ENCODE peak calls at places on chromosome 22, in ten cellular contexts. D is transverse colon, J is SK-N-SH, L is HepG2, F is upper lobe of left lung, Q is sigmoid colon, I is K562, R is esophagus muscularis mucosa, V is suprapubic skin, X is H1. C is an unnamed sample.

GRCh38 chr22:40213478-40213877 is 35.8 kb downstream of the TNRC6B start:
- DNase-seq in I (no peak), R (no peak), V (no peak), F (no peak), X (no peak), J (peak), D (no peak), L (no peak), Q (no peak), C (no peak)

GRCh38 chr22:49754674-49755590 is 72.7 kb downstream of the BRD1 start:
- DNase-seq in Q (peak), J (peak), I (no peak), V (no peak), R (peak), L (no peak), X (no peak), F (peak), D (no peak), C (peak)

GRCh38 chr22:50293441-50294318 is 13.8 kb downstream of the PLXNB2 start:
- DNase-seq in Q (no peak), X (no peak), I (no peak), J (peak), F (peak), V (no peak), D (peak), L (peak), R (no peak), C (peak)

GRCh38 chr22:46660604-46661201 is 40.5 kb downstream of the GRAMD4 start:
- DNase-seq in L (peak), X (no peak), F (no peak), J (peak), R (no peak), Q (no peak), I (no peak), V (no peak), D (peak), C (peak)

GRCh38 chr22:25953919-25954318 is 211.9 kb downstream of the MYO18B start:
- DNase-seq in Q (no peak), V (no peak), I (no peak), D (no peak), X (no peak), J (no peak), L (peak), F (no peak), R (no peak), C (no peak)

GRCh38 chr22:22798716-22799115 is 88.9 kb upstream of the IGLL5 start:
- DNase-seq in L (no peak), I (no peak), X (no peak), R (peak), Q (no peak), V (no peak), D (no peak), J (no peak), F (no peak), C (no peak)

GRCh38 chr22:40727607-40728325 is 48.5 kb downstream of the MCHR1 start:
- DNase-seq in D (no peak), R (no peak), J (no peak), L (no peak), Q (no peak), V (no peak), I (no peak), X (no peak), F (no peak), C (no peak)

GRCh38 chr22:40107756-40108437 is 69.8 kb upstream of the TNRC6B start:
- DNase-seq in J (no peak), Q (no peak), L (no peak), X (no peak), F (peak), V (no peak), D (peak), R (no peak), I (no peak), C (peak)

GRCh38 chr22:49768961-49769690 is 58.5 kb downstream of the BRD1 start:
- DNase-seq in R (no peak), X (no peak), L (no peak), Q (peak), J (peak), V (peak), F (no peak), D (peak), I (no peak), C (no peak)

GRCh38 chr22:38982008-38982927 is at the start of gene APOBEC3B:
- DNase-seq in V (peak), I (peak), L (peak), D (peak), F (no peak), X (no peak), J (no peak), R (peak), Q (peak), C (peak)

GRCh38 chr22:30970356-30970746 is 1.3 kb downstream of the TUG1 start:
- DNase-seq in R (no peak), J (no peak), L (no peak), V (no peak), D (no peak), F (no peak), I (no peak), Q (no peak), X (no peak), C (no peak)

GRCh38 chr22:39690901-39691620 is 120.5 kb downstream of the CACNA1I start:
- DNase-seq in R (no peak), L (no peak), X (no peak), Q (no peak), I (peak), V (no peak), D (no peak), F (no peak), J (peak), C (no peak)

GRCh38 chr22:39808087-39808486 is 85.5 kb downstream of the ENTHD1 start:
- DNase-seq in V (no peak), F (no peak), R (no peak), L (peak), Q (no peak), I (no peak), D (peak), X (no peak), J (peak), C (no peak)

GRCh38 chr22:41177626-41178424 is 27.3 kb upstream of the L3MBTL2 start:
- DNase-seq in F (no peak), Q (no peak), R (no peak), I (no peak), J (no peak), V (no peak), D (no peak), X (no peak), L (no peak), C (no peak)

GRCh38 chr22:44408227-44409192 is 89.5 kb downstream of the RTL6 start:
- DNase-seq in Q (peak), J (no peak), R (no peak), F (no peak), V (no peak), I (no peak), L (no peak), X (no peak), D (no peak), C (no peak)

GRCh38 chr22:47175151-47175760 is 412.8 kb downstream of the TBC1D22A start:
- DNase-seq in L (no peak), R (no peak), Q (peak), X (no peak), V (peak), I (no peak), F (peak), J (no peak), D (peak), C (no peak)

GRCh38 chr22:49541451-49542230 is 286.0 kb downstream of the BRD1 start:
- DNase-seq in V (peak), I (no peak), R (no peak), F (peak), D (no peak), Q (peak), X (no peak), J (no peak), L (no peak), C (no peak)

GRCh38 chr22:30944986-30945385 is 23.6 kb downstream of the MORC2 start:
- DNase-seq in V (no peak), X (no peak), Q (no peak), R (no peak), D (no peak), J (no peak), F (no peak), I (no peak), L (no peak), C (no peak)

GRCh38 chr22:40414306-40414705 is 43.9 kb downstream of the SGSM3 start:
- DNase-seq in Q (no peak), I (no peak), F (no peak), L (no peak), X (no peak), D (no peak), J (no peak), V (no peak), R (no peak), C (no peak)

GRCh38 chr22:17267661-17268330 is 48.6 kb upstream of the ADA2 start:
- DNase-seq in V (no peak), R (no peak), X (no peak), L (no peak), I (no peak), F (no peak), J (no peak), Q (no peak), D (no peak), C (no peak)

GRCh38 chr22:46001046-46001425 is 24.1 kb upstream of the WNT7B start:
- DNase-seq in V (no peak), I (no peak), D (no peak), L (no peak), J (no peak), Q (no peak), F (no peak), R (no peak), X (no peak), C (no peak)

GRCh38 chr22:38924197-38924952 is 33.0 kb upstream of the APOBEC3A start:
- DNase-seq in I (no peak), X (no peak), R (no peak), D (peak), V (no peak), L (peak), F (peak), J (no peak), Q (peak), C (peak)

GRCh38 chr22:42862045-42862734 is 5.1 kb upstream of the ARFGAP3 start:
- DNase-seq in V (no peak), L (peak), J (no peak), X (no peak), I (no peak), D (no peak), F (no peak), Q (no peak), R (no peak), C (no peak)

GRCh38 chr22:40721266-40721665 is 42.0 kb downstream of the MCHR1 start:
- DNase-seq in R (no peak), J (peak), X (no peak), D (no peak), I (no peak), L (peak), F (no peak), V (no peak), Q (no peak), C (no peak)

GRCh38 chr22:39152511-39153219 is at the start of gene CBX7:
- DNase-seq in X (no peak), R (peak), J (peak), I (peak), F (peak), Q (peak), D (peak), L (peak), V (peak), C (peak)

GRCh38 chr22:31313366-31314147 is 21.3 kb upstream of the PIK3IP1 start:
- DNase-seq in F (peak), L (peak), V (peak), R (peak), I (peak), D (peak), X (peak), Q (peak), J (peak), C (peak)

GRCh38 chr22:48709976-48710375 is 1117.7 kb downstream of the BRD1 start:
- DNase-seq in Q (peak), D (no peak), J (no peak), R (no peak), F (no peak), V (no peak), I (no peak), L (no peak), X (no peak), C (no peak)

GRCh38 chr22:22840778-22841177 is 46.8 kb upstream of the IGLL5 start:
- DNase-seq in R (no peak), I (no peak), X (no peak), V (no peak), L (no peak), Q (no peak), J (no peak), D (no peak), F (no peak), C (no peak)

GRCh38 chr22:25484916-25485315 is 79.6 kb upstream of the GRK3 start:
- DNase-seq in J (no peak), F (no peak), R (no peak), D (no peak), X (no peak), I (no peak), L (no peak), V (no peak), Q (no peak), C (no peak)

GRCh38 chr22:30348395-30348794 is 8.3 kb downstream of the SF3A1 start:
- DNase-seq in I (no peak), L (no peak), V (no peak), J (no peak), D (no peak), Q (no peak), R (no peak), X (no peak), F (no peak), C (no peak)

GRCh38 chr22:24105018-24105360 is 76.3 kb upstream of the SUSD2 start:
- DNase-seq in L (no peak), F (no peak), R (no peak), D (no peak), Q (peak), X (no peak), J (no peak), I (no peak), V (no peak), C (no peak)

GRCh38 chr22:31179345-31179744 is 19.4 kb downstream of the RNF185 start:
- DNase-seq in F (no peak), J (no peak), I (no peak), Q (no peak), R (no peak), X (no peak), L (peak), V (peak), D (peak), C (no peak)

GRCh38 chr22:41830174-41830573 is 2.7 kb upstream of the SREBF2 start:
- DNase-seq in J (no peak), X (no peak), F (no peak), I (no peak), D (no peak), L (no peak), R (no peak), Q (no peak), V (no peak), C (no peak)

GRCh38 chr22:41480397-41480735 is 11.4 kb downstream of the ACO2 start:
- DNase-seq in V (no peak), L (no peak), Q (no peak), F (no peak), X (no peak), D (no peak), I (no peak), J (no peak), R (no peak), C (no peak)

GRCh38 chr22:17281026-17281809 is 62.0 kb upstream of the ADA2 start:
- DNase-seq in D (no peak), F (no peak), Q (peak), I (no peak), L (no peak), X (no peak), J (no peak), V (no peak), R (no peak), C (no peak)

GRCh38 chr22:17492247-17492646 is 71.1 kb upstream of the SLC25A18 start:
- DNase-seq in L (no peak), F (no peak), J (no peak), I (no peak), X (no peak), V (no peak), R (no peak), Q (no peak), D (no peak), C (no peak)

GRCh38 chr22:33382427-33382826 is 324.2 kb upstream of the SYN3 start:
- DNase-seq in X (no peak), D (no peak), Q (no peak), I (no peak), V (no peak), R (peak), L (no peak), J (no peak), F (no peak), C (no peak)

GRCh38 chr22:19357270-19358105 is 66.0 kb upstream of the CLTCL1 start:
- DNase-seq in X (no peak), F (no peak), L (no peak), J (no peak), Q (no peak), R (no peak), D (no peak), V (no peak), I (no peak), C (no peak)

GRCh38 chr22:42321908-42322561 is 51.6 kb upstream of the TCF20 start:
- DNase-seq in L (no peak), F (no peak), I (no peak), R (no peak), Q (no peak), X (no peak), D (peak), V (no peak), J (no peak), C (no peak)

GRCh38 chr22:49350441-49351121 is 477.1 kb downstream of the BRD1 start:
- DNase-seq in L (no peak), D (peak), X (no peak), F (peak), J (no peak), R (no peak), Q (no peak), V (peak), I (no peak), C (no peak)

GRCh38 chr22:27381552-27381951 is 420.0 kb downstream of the MN1 start:
- DNase-seq in F (no peak), V (no peak), J (no peak), D (no peak), I (no peak), L (no peak), R (peak), Q (no peak), X (no peak), C (no peak)
- H3K4me3 ChIP-seq in F (no peak), V (no peak), J (no peak), D (no peak), I (no peak), L (no peak), R (no peak), Q (no peak), X (no peak), C (no peak)

GRCh38 chr22:20514658-20515406 is 7.4 kb downstream of the MED15 start:
- DNase-seq in R (no peak), F (peak), V (no peak), D (no peak), Q (no peak), J (no peak), L (no peak), X (no peak), I (no peak), C (no peak)
- TF ChIP-seq POLR2AphosphoS5 in R (no peak), F (peak), V (no peak), D (no peak), Q (no peak), J (no peak), L (no peak), X (no peak), I (no peak), C (no peak)

DNA sequence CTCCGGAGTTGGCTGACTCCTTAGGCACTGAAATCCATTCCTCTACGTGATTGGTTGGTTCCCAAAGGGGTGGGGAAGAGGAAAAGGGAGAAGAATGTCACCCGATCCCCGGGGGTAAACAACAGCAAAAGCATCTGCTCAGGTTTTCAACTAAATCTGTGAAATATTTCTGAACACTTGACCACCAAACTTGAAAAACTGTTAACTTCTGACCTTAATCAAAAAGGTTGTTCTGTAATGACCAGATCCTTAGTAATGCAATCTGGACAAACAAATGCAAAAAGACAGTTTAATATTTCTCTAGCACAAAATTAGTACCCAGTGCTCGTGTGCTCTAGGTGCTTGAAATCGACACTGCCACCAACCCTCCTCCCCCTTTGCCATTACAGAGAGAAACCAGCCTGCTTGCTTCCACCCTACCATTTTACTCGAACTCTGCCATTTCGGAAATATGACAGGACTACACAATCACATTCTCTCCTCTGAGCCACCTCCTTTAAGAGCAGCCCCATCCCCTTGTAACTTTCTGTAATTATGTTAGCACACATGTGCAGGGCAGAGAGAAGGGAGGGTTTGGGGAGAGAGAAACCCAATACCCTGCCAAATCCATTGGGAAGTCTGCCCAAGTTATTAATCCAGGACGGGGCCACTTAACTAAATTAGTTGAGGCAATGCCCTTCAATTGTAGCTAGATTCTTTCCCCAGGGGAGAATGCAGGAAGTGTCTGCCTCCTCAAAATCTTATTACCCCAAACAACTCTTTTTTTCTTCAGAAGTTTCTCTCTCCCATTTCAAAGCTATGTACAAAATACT is 113.8 kb downstream of the RBFOX2 start:
- DNase-seq in R (no peak), F (peak), Q (peak), D (peak), I (peak), L (peak), J (peak), V (no peak), X (peak), C (peak)
- TF ChIP-seq EP300 in R (no peak), F (no peak), Q (no peak), D (no peak), I (no peak), L (no peak), J (no peak), V (no peak), X (no peak), C (no peak)

GRCh38 chr22:28882545-28882877 is 861 bp upstream of the ZNRF3 start:
- DNase-seq in X (no peak), D (no peak), V (no peak), Q (peak), L (no peak), F (no peak), J (peak), I (no peak), R (no peak), C (no peak)
- H3K4me3 ChIP-seq in X (peak), D (peak), V (peak), Q (peak), L (peak), F (peak), J (peak), I (peak), R (peak), C (peak)

C was measured in stomach.